ENCODE peak calls at places on chromosomes 12 and 14, in eight cellular contexts. V is GM23338, E is HL-60, D is HCT116, S is A549, P is SK-N-SH, G is GM12878, M is K562. R is an unnamed sample.

GRCh38 chr14:100120522-100121269 is 38.7 kb downstream of the DEGS2 start:
- DNase-seq in E (no peak), S (no peak), G (no peak), D (no peak), V (no peak), M (no peak), P (no peak), R (no peak)

GRCh38 chr14:95240859-95241813 is 78.6 kb downstream of the CLMN start:
- DNase-seq in G (no peak), D (no peak), E (no peak), M (no peak), S (no peak), P (peak; percentile 36), V (no peak), R (no peak)

GRCh38 chr14:58104808-58105207 is 47.2 kb downstream of the ARMH4 start:
- DNase-seq in E (no peak), G (no peak), M (no peak), P (no peak), S (no peak), V (no peak), D (no peak), R (no peak)

GRCh38 chr14:68975667-68976066 is 3.4 kb downstream of the ACTN1 start:
- DNase-seq in G (no peak), S (no peak), E (no peak), V (no peak), D (no peak), P (no peak), M (no peak), R (no peak)

GRCh38 chr12:104724992-104725585 is 233.0 kb downstream of the SLC41A2 start:
- DNase-seq in S (no peak), D (no peak), G (no peak), V (no peak), P (no peak), E (no peak), M (peak; percentile 28), R (no peak)

GRCh38 chr12:11228268-11228879 is 41.1 kb downstream of the PRB3 start:
- DNase-seq in E (peak; percentile 18), S (peak; percentile 20), M (peak; percentile 35), D (peak; percentile 35), G (peak; percentile 16), P (peak; percentile 40), V (peak; percentile 83), R (peak; percentile 39)

GRCh38 chr12:132265056-132265800 is 64.2 kb downstream of the GALNT9 start:
- DNase-seq in E (no peak), D (no peak), M (no peak), G (no peak), V (no peak), S (no peak), P (no peak), R (no peak)

GRCh38 chr12:46224401-46224800 is 44.4 kb downstream of the SLC38A1 start:
- DNase-seq in S (no peak), V (no peak), G (no peak), P (no peak), M (no peak), D (no peak), E (no peak), R (no peak)

GRCh38 chr14:73610692-73611091 is 1.6 kb upstream of the ACOT6 start:
- DNase-seq in M (no peak), S (no peak), E (no peak), V (peak; percentile 58), G (no peak), D (no peak), P (no peak), R (no peak)

GRCh38 chr12:41193321-41193720 is 5.2 kb downstream of the PDZRN4 start:
- DNase-seq in P (no peak), S (no peak), G (no peak), M (no peak), D (no peak), V (no peak), E (no peak), R (no peak)

GRCh38 chr12:32843528-32844095 is 53.0 kb downstream of the PKP2 start:
- DNase-seq in M (no peak), V (peak; percentile 44), D (no peak), S (no peak), P (no peak), E (no peak), G (no peak), R (no peak)

GRCh38 chr14:101590616-101591015 is 29.3 kb downstream of the DIO3 start:
- DNase-seq in P (peak; percentile 11), E (no peak), G (no peak), S (no peak), D (no peak), V (no peak), M (no peak), R (no peak)

GRCh38 chr14:23306113-23306411 is 571 bp upstream of the BCL2L2 start:
- DNase-seq in G (no peak), M (no peak), P (no peak), S (no peak), D (no peak), V (peak; percentile 38), E (no peak), R (no peak)

GRCh38 chr14:33103489-33103888 is 164.8 kb downstream of the NPAS3 start:
- DNase-seq in S (no peak), D (no peak), G (no peak), E (no peak), V (no peak), P (no peak), M (no peak), R (no peak)

GRCh38 chr14:58738189-58738836 is 100.6 kb downstream of the DACT1 start:
- DNase-seq in G (no peak), V (no peak), E (no peak), S (no peak), P (no peak), D (no peak), M (no peak), R (no peak)

GRCh38 chr14:96587823-96588385 is 85.7 kb downstream of the PAPOLA start:
- DNase-seq in E (no peak), D (no peak), V (no peak), P (no peak), G (no peak), M (no peak), S (no peak), R (no peak)

DNA sequence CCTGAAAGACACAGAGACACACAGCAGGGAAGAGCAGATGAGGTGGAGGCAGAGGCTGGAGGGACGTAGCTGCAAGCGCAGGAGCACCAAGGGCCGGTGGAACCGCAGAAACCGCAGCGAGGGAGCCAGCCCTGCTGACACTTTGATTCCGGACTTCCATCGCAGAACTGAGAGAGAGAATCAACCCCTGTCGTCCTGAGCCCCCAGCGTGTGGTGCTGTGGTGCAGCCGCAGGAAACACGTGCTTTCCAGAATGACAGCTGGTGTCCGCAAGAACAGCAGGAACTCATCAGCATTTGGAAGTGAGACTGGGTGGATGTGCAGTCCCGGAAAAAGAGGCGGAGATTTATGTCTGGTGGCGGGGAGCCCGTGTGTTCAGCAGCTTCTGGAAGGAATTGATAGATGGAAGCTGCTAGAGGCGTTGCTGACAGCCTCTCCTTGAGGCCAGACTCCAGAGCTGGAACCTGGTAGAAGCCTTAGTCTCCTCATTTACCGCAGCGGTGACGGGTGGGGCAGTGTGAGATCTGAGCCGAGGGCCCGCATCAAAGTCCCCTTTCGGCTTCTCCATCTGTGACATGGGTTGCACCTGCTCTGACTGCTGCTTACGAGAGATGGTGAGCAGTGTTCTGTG is 21.9 kb upstream of the KLC1 start:
- DNase-seq in S (no peak), D (no peak), P (peak; percentile 87), M (peak; percentile 40), E (peak; percentile 93), G (peak; percentile 62), V (peak; percentile 65), R (no peak)
- TF ChIP-seq REST in S (no peak), D (no peak), P (peak; percentile 7), M (no peak), E (no peak), G (no peak), V (no peak), R (no peak)

GRCh38 chr14:56122306-56122705 is 4.1 kb downstream of the PELI2 start:
- DNase-seq in S (no peak), E (no peak), P (no peak), G (no peak), V (no peak), M (no peak), D (no peak), R (no peak)

GRCh38 chr14:56120091-56120632 is 2.0 kb downstream of the PELI2 start:
- DNase-seq in M (no peak), S (no peak), D (no peak), E (no peak), P (peak; percentile 15), V (no peak), G (no peak), R (no peak)

GRCh38 chr14:56119221-56119967 is 1.2 kb downstream of the PELI2 start:
- DNase-seq in V (peak; percentile 64), E (no peak), D (no peak), G (no peak), M (peak; percentile 6), S (peak; percentile 13), P (peak; percentile 50), R (no peak)

GRCh38 chr14:56124296-56124695 is 6.1 kb downstream of the PELI2 start:
- DNase-seq in S (no peak), D (no peak), E (no peak), P (no peak), G (no peak), M (no peak), V (no peak), R (no peak)

GRCh38 chr14:56121786-56122185 is 3.6 kb downstream of the PELI2 start:
- DNase-seq in V (no peak), S (no peak), E (no peak), G (no peak), D (no peak), P (no peak), M (no peak), R (no peak)
- H3K4me3 ChIP-seq in V (no peak overlapping the region), S (no peak overlapping the region), E (no peak overlapping the region), G (no peak overlapping the region), D (no peak overlapping the region), P (no peak overlapping the region), M (no peak overlapping the region), R (no peak overlapping the region)

DNA sequence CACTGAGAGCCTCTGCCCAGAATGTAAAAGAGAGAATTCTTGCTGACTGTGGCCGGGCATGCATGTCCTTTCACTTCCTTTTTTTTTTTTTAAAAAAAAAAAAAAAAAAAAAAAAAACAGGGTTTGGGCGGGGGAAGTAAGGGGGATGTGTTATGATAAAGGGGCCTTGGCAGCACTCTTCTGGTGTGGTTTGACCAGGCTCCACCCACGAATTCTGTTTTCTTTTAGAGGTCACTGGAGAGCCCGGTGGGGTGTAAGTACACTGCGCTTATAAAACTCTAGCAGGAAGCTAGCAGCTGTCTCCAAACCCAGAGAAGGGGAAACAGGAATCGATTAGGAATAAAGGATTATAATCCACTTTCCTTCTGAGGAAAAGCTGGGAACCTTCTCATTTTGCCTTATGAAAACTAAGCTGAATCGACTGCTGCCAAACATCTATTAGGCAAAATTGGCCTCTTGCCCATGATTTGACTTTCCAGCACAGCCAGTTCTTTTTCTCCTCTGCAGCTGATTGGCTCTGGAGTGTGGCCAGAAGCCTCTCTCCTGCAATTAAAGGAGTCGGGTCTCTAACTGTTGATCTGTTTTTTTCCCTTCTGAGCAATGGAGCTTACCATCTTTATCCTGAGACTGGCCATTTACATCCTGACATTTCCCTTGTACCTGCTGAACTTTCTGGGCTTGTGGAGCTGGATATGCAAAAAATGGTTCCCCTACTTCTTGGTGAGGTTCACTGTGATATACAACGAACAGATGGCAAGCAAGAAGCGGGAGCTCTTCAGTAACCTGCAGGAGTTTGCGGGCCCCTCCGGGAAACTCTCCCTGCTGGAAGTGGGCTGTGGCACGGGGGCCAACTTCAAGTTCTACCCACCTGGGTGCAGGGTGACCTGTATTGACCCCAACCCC is 27.7 kb upstream of the HIGD1C start:
- DNase-seq in G (peak; percentile 76), P (peak; percentile 65), M (peak; percentile 89), D (peak; percentile 34), E (peak; percentile 73), S (no peak), V (peak; percentile 66), R (no peak)
- TF ChIP-seq REST in G (no peak), P (no peak), M (no peak), D (no peak), E (no peak), S (no peak), V (no peak), R (no peak)

GRCh38 chr12:6058481-6059161 is 65.8 kb downstream of the VWF start:
- DNase-seq in V (no peak), S (no peak), D (no peak), P (no peak), E (no peak), M (no peak), G (no peak), R (no peak)
- H3K4me3 ChIP-seq in V (no peak overlapping the region), S (no peak overlapping the region), D (no peak overlapping the region), P (no peak overlapping the region), E (no peak overlapping the region), M (no peak overlapping the region), G (no peak overlapping the region), R (no peak overlapping the region)

R was measured in Panc1.